ENCODE peak calls at places on chromosomes 11 and 22, in nine cellular contexts. W, T, R, B, P, M, C, V and F are unnamed samples.

GRCh38 chr11:34446389-34446788 is 7.7 kb downstream of the CAT start:
- DNase-seq in W (no peak), T (no peak), R (no peak), B (no peak), P (no peak), M (no peak), C (no peak), V (no peak), F (no peak)

GRCh38 chr22:25130462-25130861 is 69.2 kb upstream of the CRYBB3 start:
- DNase-seq in W (no peak), T (no peak), R (no peak), B (no peak), P (no peak), M (no peak), C (no peak), V (no peak), F (no peak)

GRCh38 chr11:11577246-11577855 is 44.5 kb downstream of the GALNT18 start:
- DNase-seq in W (no peak), T (peak; percentile 8), R (no peak), B (peak; percentile 29), P (peak; percentile 32), M (no peak), C (no peak), V (no peak), F (peak; percentile 32)

GRCh38 chr22:27677895-27678458 is 123.6 kb downstream of the MN1 start:
- DNase-seq in W (no peak), T (no peak), R (peak; percentile 76), B (no peak), P (no peak), M (no peak), C (no peak), V (no peak), F (no peak)

GRCh38 chr11:44338721-44339529 is 29.0 kb upstream of the ALX4 start:
- DNase-seq in W (no peak), T (no peak), R (no peak), B (no peak), P (no peak), M (no peak), C (no peak), V (no peak), F (no peak)

GRCh38 chr11:59137190-59137589 is 5.5 kb upstream of the FAM111A start:
- DNase-seq in W (no peak), T (no peak), R (no peak), B (no peak), P (no peak), M (no peak), C (no peak), V (no peak), F (no peak)

GRCh38 chr11:117564321-117564720 is 232.7 kb downstream of the DSCAML1 start:
- DNase-seq in W (no peak), T (no peak), R (no peak), B (no peak), P (no peak), M (no peak), C (no peak), V (no peak), F (no peak)

GRCh38 chr11:64444838-64445441 is 86.0 kb downstream of the RPS6KA4 start:
- DNase-seq in W (peak; percentile 68), T (peak; percentile 29), R (no peak), B (peak; percentile 25), P (no peak), M (no peak), C (no peak), V (no peak), F (peak; percentile 47)

GRCh38 chr11:62806611-62807121 is 1.4 kb upstream of the NXF1 start:
- DNase-seq in W (no peak), T (peak; percentile 57), R (peak; percentile 72), B (peak; percentile 59), P (no peak), M (no peak), C (no peak), V (no peak), F (no peak)

GRCh38 chr11:613369-613968 is 2.3 kb downstream of the IRF7 start:
- DNase-seq in W (peak; percentile 84), T (peak; percentile 54), R (peak; percentile 30), B (peak; percentile 57), P (no peak), M (no peak), C (peak; percentile 83), V (peak; percentile 82), F (peak; percentile 70)

GRCh38 chr11:75024068-75024449 is 35.3 kb downstream of the NEU3 start:
- DNase-seq in W (no peak), T (no peak), R (no peak), B (no peak), P (no peak), M (no peak), C (no peak), V (no peak), F (no peak)

GRCh38 chr11:7528514-7529049 is 14.8 kb downstream of the PPFIBP2 start:
- DNase-seq in W (no peak), T (no peak), R (no peak), B (no peak), P (no peak), M (no peak), C (no peak), V (no peak), F (no peak)

GRCh38 chr11:1481861-1482441 is 4.6 kb downstream of the MOB2 start:
- DNase-seq in W (no peak), T (no peak), R (no peak), B (no peak), P (no peak), M (no peak), C (no peak), V (no peak), F (no peak)

GRCh38 chr22:42080287-42080686 is 787 bp downstream of the SMDT1 start:
- DNase-seq in W (no peak), T (peak; percentile 52), R (peak; percentile 70), B (peak; percentile 46), P (no peak), M (no peak), C (no peak), V (no peak), F (peak; percentile 8)

GRCh38 chr11:112532506-112532905 is 271.8 kb upstream of the PLET1 start:
- DNase-seq in W (no peak), T (no peak), R (no peak), B (no peak), P (no peak), M (no peak), C (no peak), V (no peak), F (no peak)

GRCh38 chr11:16195659-16196058 is 160.7 kb downstream of the SOX6 start:
- DNase-seq in W (no peak), T (peak; percentile 11), R (peak; percentile 19), B (peak; percentile 32), P (no peak), M (peak; percentile 17), C (no peak), V (no peak), F (peak; percentile 1)

GRCh38 chr11:83521647-83522596 is 235.8 kb upstream of the CCDC90B start:
- DNase-seq in W (peak; percentile 47), T (peak; percentile 34), R (peak; percentile 19), B (peak; percentile 4), P (no peak), M (no peak), C (no peak), V (no peak), F (peak; percentile 15)

GRCh38 chr11:69259072-69259471 is 34.9 kb upstream of the MYEOV start:
- DNase-seq in W (no peak), T (no peak), R (no peak), B (no peak), P (no peak), M (no peak), C (no peak), V (no peak), F (peak; percentile 72)

GRCh38 chr11:8149726-8150125 is 19.1 kb downstream of the RIC3 start:
- DNase-seq in W (no peak), T (no peak), R (no peak), B (no peak), P (no peak), M (no peak), C (no peak), V (no peak), F (no peak)

GRCh38 chr11:4979021-4979420 is 15.6 kb upstream of the OR51L1 start:
- DNase-seq in W (no peak), T (no peak), R (no peak), B (peak; percentile 8), P (no peak), M (no peak), C (no peak), V (no peak), F (no peak)

GRCh38 chr22:41345807-41346335 is 35.9 kb upstream of the TEF start:
- DNase-seq in W (no peak), T (no peak), R (no peak), B (no peak), P (no peak), M (no peak), C (no peak), V (no peak), F (no peak)

GRCh38 chr11:46281374-46281831 is 3.9 kb downstream of the CREB3L1 start:
- DNase-seq in W (no peak), T (peak; percentile 55), R (peak; percentile 95), B (peak; percentile 45), P (no peak), M (no peak), C (no peak), V (no peak), F (no peak)

GRCh38 chr11:9490376-9490775 is 29.6 kb downstream of the ZNF143 start:
- DNase-seq in W (no peak), T (no peak), R (no peak), B (no peak), P (no peak), M (no peak), C (no peak), V (no peak), F (no peak)

GRCh38 chr11:45405916-45406670 is 120.0 kb upstream of the SYT13 start:
- DNase-seq in W (no peak), T (peak; percentile 39), R (peak; percentile 10), B (peak; percentile 64), P (no peak), M (no peak), C (no peak), V (no peak), F (peak; percentile 23)

GRCh38 chr11:35593143-35593542 is 25.1 kb upstream of the FJX1 start:
- DNase-seq in W (peak; percentile 22), T (peak; percentile 96), R (peak; percentile 89), B (peak; percentile 91), P (no peak), M (peak; percentile 82), C (no peak), V (no peak), F (peak; percentile 87)

GRCh38 chr11:30914143-30914762 is 328.1 kb upstream of the MPPED2 start:
- DNase-seq in W (peak; percentile 72), T (peak; percentile 70), R (peak; percentile 23), B (peak; percentile 66), P (no peak), M (no peak), C (no peak), V (peak; percentile 4), F (peak; percentile 47)

GRCh38 chr11:1146311-1146864 is 11.4 kb upstream of the MUC5AC start:
- DNase-seq in W (no peak), T (no peak), R (no peak), B (no peak), P (no peak), M (no peak), C (no peak), V (no peak), F (no peak)

GRCh38 chr11:16782226-16782919 is 43.9 kb downstream of the C11orf58 start:
- DNase-seq in W (no peak), T (no peak), R (no peak), B (no peak), P (no peak), M (no peak), C (no peak), V (no peak), F (peak; percentile 54)

GRCh38 chr11:112297248-112297866 is 36.7 kb upstream of the PLET1 start:
- DNase-seq in W (no peak), T (no peak), R (no peak), B (no peak), P (no peak), M (no peak), C (peak; percentile 37), V (peak; percentile 14), F (no peak)